ENCODE peak calls at places on chromosomes 16 and 17, in seven cellular contexts. D is tibial artery; U is GM12878; S is spleen; W is neuronal stem cell; V is effector memory CD4-positive, alpha-beta T cell; G is naive thymus-derived CD4-positive, alpha-beta T cell. N is an unnamed sample.

GRCh38 chr17:80070375-80071115 is 30.8 kb upstream of the GAA start:
- DNase-seq in S (no peak), D (no peak), G (no peak), U (no peak), V (no peak), W (no peak), N (no peak)

GRCh38 chr16:75868636-75869389 is 142.5 kb upstream of the CPHXL start:
- DNase-seq in D (no peak), G (no peak), U (no peak), W (no peak), S (no peak), V (no peak), N (no peak)

GRCh38 chr17:27466376-27466747 is 10.1 kb downstream of the KSR1 start:
- DNase-seq in S (no peak), W (no peak), U (no peak), V (no peak), D (no peak), G (no peak), N (no peak)

GRCh38 chr16:9845661-9846361 is 336.4 kb downstream of the GRIN2A start:
- DNase-seq in W (no peak), S (no peak), D (no peak), G (no peak), V (no peak), U (no peak), N (no peak)

GRCh38 chr17:75814900-75815373 is 29.3 kb downstream of the UNC13D start:
- DNase-seq in D (no peak), G (no peak), S (no peak), U (no peak), W (no peak), V (no peak), N (no peak)

GRCh38 chr17:64653985-64654355 is 8.1 kb downstream of the SMURF2 start:
- DNase-seq in U (no peak), W (no peak), V (no peak), D (no peak), S (no peak), G (no peak), N (no peak)

GRCh38 chr16:54026456-54026855 is 260.1 kb downstream of the IRX3 start:
- DNase-seq in V (no peak), G (no peak), U (no peak), S (no peak), W (no peak), D (no peak), N (no peak)

GRCh38 chr16:54176376-54176901 is 110.1 kb downstream of the IRX3 start:
- DNase-seq in D (no peak), S (no peak), G (no peak), V (no peak), W (no peak), U (no peak), N (peak)

GRCh38 chr17:80419255-80419654 is 4.3 kb downstream of the ENDOV start:
- DNase-seq in W (no peak), U (no peak), G (no peak), S (no peak), V (no peak), D (no peak), N (no peak)

GRCh38 chr17:79075433-79075805 is 795 bp downstream of the ENGASE start:
- DNase-seq in V (no peak), D (no peak), W (no peak), S (no peak), U (no peak), G (peak), N (no peak)

GRCh38 chr17:65025288-65025687 is 31.3 kb downstream of the GNA13 start:
- DNase-seq in D (no peak), S (no peak), U (no peak), G (no peak), V (no peak), W (no peak), N (no peak)

GRCh38 chr16:89842471-89843408 is 14.5 kb downstream of the SPIRE2 start:
- DNase-seq in V (no peak), G (no peak), U (no peak), W (no peak), D (no peak), S (no peak), N (no peak)

GRCh38 chr16:48441863-48442279 is 56.7 kb upstream of the SIAH1 start:
- DNase-seq in W (no peak), U (no peak), S (no peak), D (no peak), V (no peak), G (no peak), N (no peak)

GRCh38 chr16:19113577-19114358 is at the start of gene ITPRIPL2:
- DNase-seq in D (peak), V (no peak), S (peak), W (peak), G (no peak), U (no peak), N (no peak)

GRCh38 chr17:82754297-82755208 is 2.7 kb downstream of the TBCD start:
- DNase-seq in S (no peak), D (no peak), U (no peak), G (no peak), W (peak), V (no peak), N (no peak)

GRCh38 chr16:74468807-74469511 is 47.7 kb upstream of the CLEC18B start:
- DNase-seq in S (no peak), G (no peak), D (no peak), U (no peak), W (no peak), V (no peak), N (no peak)

GRCh38 chr17:72193395-72194106 is 72.7 kb downstream of the SOX9 start:
- DNase-seq in S (no peak), U (no peak), W (no peak), V (no peak), G (no peak), D (peak), N (no peak)

GRCh38 chr17:75513667-75514052 is 1.7 kb downstream of the CASKIN2 start:
- DNase-seq in U (no peak), S (peak), V (no peak), G (no peak), D (no peak), W (no peak), N (no peak)

GRCh38 chr16:15849209-15849981 is 7.4 kb downstream of the MYH11 start:
- DNase-seq in U (no peak), D (no peak), V (no peak), W (no peak), G (no peak), S (no peak), N (no peak)

GRCh38 chr16:68786685-68787418 is 49.8 kb downstream of the CDH1 start:
- DNase-seq in S (no peak), D (no peak), V (no peak), G (no peak), U (no peak), W (no peak), N (no peak)

GRCh38 chr16:3822366-3823045 is 58.0 kb downstream of the CREBBP start:
- DNase-seq in D (no peak), V (no peak), S (no peak), G (no peak), U (no peak), W (no peak), N (no peak)

GRCh38 chr17:76546556-76547182 is 6.8 kb downstream of the PRCD start:
- DNase-seq in G (no peak), D (no peak), U (no peak), V (no peak), S (peak), W (no peak), N (no peak)

GRCh38 chr17:40107266-40107980 is 7.0 kb upstream of the NR1D1 start:
- DNase-seq in D (peak), W (no peak), S (peak), G (peak), U (no peak), V (no peak), N (no peak)

DNA sequence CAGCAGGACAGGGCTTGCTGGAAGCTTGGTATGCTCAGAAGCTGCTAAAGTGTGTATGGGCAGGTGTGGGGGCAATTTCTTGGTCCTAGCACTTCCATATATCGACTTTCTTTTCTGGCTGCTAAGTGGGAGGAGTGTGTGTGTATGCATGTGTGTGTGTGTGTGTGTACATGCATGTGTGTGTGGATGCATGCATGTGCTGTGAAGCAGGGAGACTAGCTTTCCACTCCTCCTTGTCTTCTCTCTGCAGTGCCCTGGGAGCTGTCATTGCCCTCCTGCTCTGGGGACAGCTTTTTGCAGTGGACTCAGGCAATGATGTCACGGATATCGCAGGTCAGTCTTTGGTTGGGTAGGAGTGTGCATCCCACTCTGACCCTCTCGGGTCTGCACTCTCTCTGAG is 1.6 kb downstream of the HP start:
- DNase-seq in V (no peak), G (no peak), W (no peak), U (no peak), S (no peak), D (no peak), N (no peak)
- H3K4me3 ChIP-seq in V (no peak), G (no peak), W (no peak), U (no peak), S (no peak), D (no peak), N (no peak)

GRCh38 chr16:67345401-67345800 is 18.8 kb downstream of the LRRC36 start:
- DNase-seq in G (no peak), W (no peak), U (no peak), V (no peak), S (no peak), D (no peak), N (no peak)
- H3K27ac ChIP-seq in G (no peak), W (no peak), U (no peak), V (no peak), S (no peak), D (no peak), N (no peak)

GRCh38 chr17:50273654-50274040 is 619 bp upstream of the TMEM92 start:
- DNase-seq in S (peak), D (no peak), W (no peak), U (no peak), V (no peak), G (no peak), N (no peak)
- H3K4me3 ChIP-seq in S (no peak), D (no peak), W (no peak), U (no peak), V (no peak), G (no peak), N (no peak)

DNA sequence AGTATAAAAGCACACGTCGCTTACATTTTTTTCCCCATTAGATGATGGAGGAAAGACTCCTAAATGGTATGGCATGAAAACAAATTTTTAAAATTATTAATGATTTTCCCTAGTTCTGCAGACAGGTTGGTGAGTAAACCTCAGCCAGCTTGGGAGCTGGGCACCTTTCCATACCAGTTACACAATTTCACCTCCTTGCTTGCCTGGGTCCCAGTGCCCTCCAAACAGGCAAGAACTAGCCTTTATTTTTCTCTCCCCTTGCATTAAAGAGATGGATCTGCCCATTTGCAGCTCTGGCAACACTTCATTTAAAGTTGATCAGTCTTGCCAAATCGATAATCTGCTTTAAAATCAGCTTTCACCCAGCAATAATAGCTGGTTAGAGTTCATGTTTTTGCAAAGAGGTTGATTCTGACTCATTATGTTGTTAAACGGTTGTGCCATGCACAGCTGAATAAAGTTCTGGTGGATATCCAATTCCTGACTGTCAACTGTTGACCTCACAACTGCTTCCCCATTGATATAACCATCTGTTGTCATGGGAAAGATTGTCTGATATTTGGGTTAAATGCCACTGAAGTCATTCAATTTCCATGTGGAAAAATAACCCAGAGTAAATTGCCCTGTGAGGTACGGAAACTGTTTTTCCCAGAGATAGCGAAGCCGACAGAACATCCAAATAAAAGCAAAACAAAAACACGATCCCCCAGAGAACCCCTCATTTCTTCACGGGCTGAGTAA is 1.3 kb downstream of the C17orf58 start:
- DNase-seq in U (no peak), V (no peak), G (no peak), D (peak), W (peak), S (no peak), N (no peak)
- H3K27ac ChIP-seq in U (no peak), V (no peak), G (no peak), D (peak), W (no peak), S (peak), N (no peak)

GRCh38 chr16:22232277-22233049 is 26.4 kb downstream of the EEF2K start:
- DNase-seq in G (no peak), S (no peak), U (no peak), W (no peak), V (no peak), D (no peak), N (no peak)
- H3K4me3 ChIP-seq in G (no peak), S (no peak), U (no peak), W (no peak), V (no peak), D (no peak), N (no peak)

GRCh38 chr17:681738-682137 is 32.9 kb downstream of the VPS53 start:
- DNase-seq in S (no peak), D (no peak), U (no peak), W (peak), V (no peak), G (no peak), N (no peak)

GRCh38 chr17:683040-683439 is 31.6 kb downstream of the VPS53 start:
- DNase-seq in U (no peak), V (no peak), D (no peak), W (no peak), S (no peak), G (no peak), N (no peak)

GRCh38 chr17:680554-680953 is 34.1 kb downstream of the VPS53 start:
- DNase-seq in U (no peak), D (no peak), S (no peak), G (no peak), W (no peak), V (no peak), N (no peak)

GRCh38 chr17:683499-684254 is 31.0 kb downstream of the VPS53 start:
- DNase-seq in S (no peak), G (no peak), U (no peak), V (no peak), D (no peak), W (no peak), N (no peak)

DNA sequence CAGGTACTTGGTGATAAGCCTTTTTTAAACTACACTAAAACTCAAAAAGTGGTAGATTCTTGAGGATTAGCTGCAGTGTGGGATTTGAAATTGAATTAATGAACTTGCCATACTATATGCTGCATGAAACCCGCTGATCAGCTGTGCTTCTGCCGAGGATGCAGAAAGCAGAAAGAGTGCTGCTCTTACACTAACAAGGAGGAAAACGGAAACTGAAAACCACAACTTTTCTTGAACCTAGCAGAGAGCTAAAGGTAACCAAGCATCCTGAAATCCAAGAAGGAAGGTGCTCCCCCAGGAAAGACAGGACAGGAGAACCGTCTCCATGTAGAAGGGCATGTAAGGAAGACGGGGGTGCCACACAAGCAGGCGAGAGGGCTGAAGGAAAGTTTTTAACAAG is 32.5 kb downstream of the VPS53 start:
- DNase-seq in U (no peak), W (no peak), G (peak), V (no peak), D (no peak), S (no peak), N (no peak)
- H3K27ac ChIP-seq in U (no peak), W (peak), G (peak), V (no peak), D (no peak), S (no peak), N (no peak)

GRCh38 chr16:1378804-1379053 is 27.0 kb downstream of the GNPTG start:
- DNase-seq in S (no peak), G (no peak), U (no peak), D (no peak), V (no peak), W (no peak), N (no peak)

GRCh38 chr16:1378087-1378803 is 26.5 kb downstream of the GNPTG start:
- DNase-seq in U (no peak), G (no peak), S (no peak), D (no peak), W (no peak), V (no peak), N (no peak)

GRCh38 chr16:1379054-1379862 is 27.5 kb downstream of the GNPTG start:
- DNase-seq in D (peak), S (peak), V (peak), W (peak), G (peak), U (no peak), N (no peak)

GRCh38 chr16:1380195-1380594 is 28.5 kb downstream of the GNPTG start:
- DNase-seq in D (no peak), U (no peak), W (no peak), V (no peak), S (no peak), G (no peak), N (no peak)

GRCh38 chr16:1379863-1380174 is 28.1 kb downstream of the GNPTG start:
- DNase-seq in G (no peak), W (no peak), D (no peak), V (no peak), U (no peak), S (peak), N (no peak)
- H3K4me3 ChIP-seq in G (no peak), W (peak), D (peak), V (peak), U (peak), S (no peak), N (peak)